ENCODE peak calls at places on chromosome 15, in four cellular contexts. C, S, G and H are unnamed samples.

GRCh38 chr15:75864213-75865059 is 21.2 kb downstream of the UBE2Q2 start:
- DNase-seq in G (no peak), S (no peak), C (no peak), H (no peak)

GRCh38 chr15:100728371-100729201 is 126.2 kb downstream of the ASB7 start:
- DNase-seq in C (no peak), G (no peak), S (no peak), H (no peak)

GRCh38 chr15:63322541-63322940 is 45.1 kb downstream of the APH1B start:
- DNase-seq in S (no peak), G (peak), C (no peak), H (peak)

GRCh38 chr15:95295311-95295710 is 1035.2 kb upstream of the NR2F2 start:
- DNase-seq in G (no peak), C (no peak), S (no peak), H (no peak)

GRCh38 chr15:100032358-100033080 is 299.3 kb upstream of the LYSMD4 start:
- DNase-seq in G (no peak), S (no peak), C (no peak), H (no peak)

GRCh38 chr15:48466825-48467224 is 135.6 kb downstream of the DUT start:
- DNase-seq in S (no peak), C (no peak), G (no peak), H (no peak)

GRCh38 chr15:85725019-85725418 is 69.7 kb downstream of the KLHL25 start:
- DNase-seq in G (no peak), C (no peak), S (no peak), H (peak)

GRCh38 chr15:101570238-101570637 is 80.7 kb upstream of the PCSK6 start:
- DNase-seq in C (no peak), G (peak), S (no peak), H (peak)